ENCODE peak calls at places on chromosomes 16 and 17, in four cellular contexts. A, T, J and O are unnamed samples.

GRCh38 chr16:27191352-27191924 is 11.9 kb upstream of the KDM8 start:
- DNase-seq in A (no peak), T (no peak), J (no peak), O (no peak)

GRCh38 chr16:15440852-15441251 is 6.5 kb downstream of the BMERB1 start:
- DNase-seq in A (no peak), T (no peak), J (no peak), O (no peak)

GRCh38 chr17:75998327-75998795 is 2.3 kb upstream of the CDK3 start:
- DNase-seq in A (no peak), T (peak), J (no peak), O (no peak)

GRCh38 chr17:7133424-7133823 is 18.8 kb upstream of the ASGR2 start:
- DNase-seq in A (peak), T (no peak), J (peak), O (no peak)

GRCh38 chr16:2429771-2430663 is 770 bp downstream of the CCNF start:
- DNase-seq in A (no peak), T (no peak), J (no peak), O (peak)

GRCh38 chr16:87792205-87792565 is 26.4 kb upstream of the KLHDC4 start:
- DNase-seq in A (no peak), T (no peak), J (no peak), O (no peak)

GRCh38 chr17:48871551-48872351 is 20.8 kb upstream of the ATP5MC1 start:
- DNase-seq in A (no peak), T (peak), J (no peak), O (no peak)

GRCh38 chr17:75587718-75588545 is at the start of gene MYO15B:
- DNase-seq in A (no peak), T (peak), J (peak), O (no peak)

GRCh38 chr16:3825103-3825502 is 55.4 kb downstream of the CREBBP start:
- DNase-seq in A (no peak), T (no peak), J (no peak), O (no peak)

DNA sequence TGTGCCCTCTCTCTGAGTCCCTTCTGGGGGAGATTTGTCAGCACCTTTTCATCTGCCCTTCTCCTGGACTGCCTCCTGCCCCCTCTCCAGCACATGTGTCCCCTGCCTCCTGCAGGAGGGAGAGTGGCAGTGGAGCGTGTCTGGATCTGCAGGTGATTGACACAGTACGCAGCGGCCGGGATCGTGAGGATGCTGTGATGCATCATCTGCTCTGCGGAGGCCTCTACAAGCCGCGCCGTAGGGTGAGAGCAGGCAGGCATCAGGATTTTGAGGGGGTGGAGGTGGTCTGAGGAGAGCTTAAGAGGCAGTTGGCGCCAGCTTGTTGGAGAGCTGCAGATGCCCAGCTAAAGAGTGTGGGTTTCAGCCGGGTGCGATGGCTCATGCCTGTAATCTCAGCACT is 10.9 kb downstream of the SLC9A5 start:
- DNase-seq in A (no peak), T (peak), J (no peak), O (no peak)
- TF ChIP-seq CTCF in A (no peak), T (no peak), J (no peak), O (no peak)

GRCh38 chr17:44008205-44008909 is 3.9 kb downstream of the NAGS start:
- DNase-seq in A (no peak), T (no peak), J (no peak), O (no peak)
- H3K4me3 ChIP-seq in A (no peak), T (no peak), J (no peak), O (no peak)

GRCh38 chr17:67601897-67602296 is 115.8 kb upstream of the NOL11 start:
- DNase-seq in A (no peak), T (no peak), J (no peak), O (no peak)

GRCh38 chr17:67605259-67605912 is 112.3 kb upstream of the NOL11 start:
- DNase-seq in A (no peak), T (peak), J (no peak), O (peak)

GRCh38 chr17:67602439-67602838 is 115.3 kb upstream of the NOL11 start:
- DNase-seq in A (no peak), T (no peak), J (no peak), O (no peak)

GRCh38 chr17:67600408-67600807 is 117.3 kb upstream of the NOL11 start:
- DNase-seq in A (no peak), T (no peak), J (no peak), O (no peak)

DNA sequence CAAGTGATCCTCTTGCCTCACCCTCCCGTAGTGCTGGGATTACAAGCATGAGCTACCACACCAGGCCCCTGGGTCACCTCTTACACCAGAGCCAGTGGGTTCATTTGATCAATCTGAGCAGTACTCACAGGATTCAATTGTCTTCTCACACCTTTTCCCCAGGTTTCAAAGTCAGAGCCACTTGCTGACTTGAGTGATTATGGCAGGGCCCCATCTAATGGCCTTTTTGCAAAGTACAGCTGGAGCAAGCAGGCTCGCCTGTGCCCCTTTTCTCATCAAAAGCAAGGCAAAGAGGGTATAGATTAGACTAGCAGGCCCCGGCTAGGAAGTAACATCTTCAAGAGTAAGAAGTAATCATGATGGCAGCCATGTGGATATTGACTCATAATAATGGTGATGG is 114.8 kb upstream of the NOL11 start:
- DNase-seq in A (no peak), T (no peak), J (no peak), O (no peak)
- TF ChIP-seq CTCF in A (peak), T (peak), J (no peak), O (peak)

GRCh38 chr16:14303654-14304394 is 232.7 kb downstream of the MRTFB start:
- DNase-seq in A (no peak), T (no peak), J (no peak), O (no peak)
- H3K4me3 ChIP-seq in A (peak), T (peak), J (no peak), O (peak)

DNA sequence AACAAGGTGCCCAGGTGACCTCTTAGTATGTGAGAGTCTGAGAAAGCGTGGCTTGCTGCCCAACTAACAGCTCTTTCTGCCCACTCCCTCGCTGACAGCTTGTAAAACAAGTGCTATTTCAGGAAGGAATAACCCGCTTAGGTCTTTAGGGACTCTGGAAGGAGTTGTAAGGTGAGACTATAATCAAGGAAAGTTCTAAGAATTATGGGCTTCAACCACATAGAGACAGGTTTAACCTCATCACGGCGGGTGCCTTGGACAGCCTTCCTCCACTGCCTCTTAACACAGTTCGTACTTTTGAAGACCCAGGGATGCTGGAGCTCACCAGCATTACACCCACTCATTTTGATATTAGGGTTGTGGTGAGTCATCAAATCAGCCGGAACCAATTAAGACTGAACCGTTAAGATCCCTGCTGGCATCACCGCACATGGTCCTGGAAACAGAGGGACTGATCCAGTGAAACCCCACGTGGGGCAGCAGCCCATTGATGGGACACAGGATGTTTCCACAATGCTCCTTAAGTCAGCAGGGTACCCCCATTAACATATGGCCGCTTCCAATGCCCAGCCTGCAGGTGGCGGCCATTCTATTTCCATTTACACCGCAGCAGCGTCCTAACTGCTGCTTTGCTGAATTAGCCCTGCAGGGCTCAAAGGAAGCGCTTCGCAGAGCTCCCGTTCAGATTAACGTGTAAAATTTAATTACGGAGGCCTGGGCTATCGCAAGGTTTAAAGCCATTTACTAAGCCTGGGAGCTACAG is 176.6 kb upstream of the SDK2 start:
- DNase-seq in A (no peak), T (no peak), J (no peak), O (no peak)
- TF ChIP-seq CTCF in A (peak), T (peak), J (peak), O (peak)